ENCODE peak calls at places on chromosomes 7 and 10, in five cellular contexts. P, V, N, U and Z are unnamed samples.

GRCh38 chr7:77831481-77831880 is 32.9 kb downstream of the PHTF2 start:
- DNase-seq in P (no peak), V (peak), N (no peak), U (no peak), Z (no peak)

GRCh38 chr10:113970641-113971040 is 73.0 kb upstream of the ADRB1 start:
- DNase-seq in P (no peak), V (no peak), N (no peak), U (no peak), Z (no peak)

GRCh38 chr7:148964510-148965267 is 63.6 kb downstream of the PDIA4 start:
- DNase-seq in P (no peak), V (no peak), N (no peak), U (no peak), Z (no peak)

GRCh38 chr7:84532196-84532595 is 337.6 kb upstream of the SEMA3A start:
- DNase-seq in P (no peak), V (no peak), N (no peak), U (no peak), Z (no peak)

GRCh38 chr7:40983106-40983505 is 719.8 kb downstream of the INHBA start:
- DNase-seq in P (no peak), V (no peak), N (no peak), U (no peak), Z (no peak)

GRCh38 chr7:15085361-15085760 is 182.8 kb upstream of the DGKB start:
- DNase-seq in P (no peak), V (no peak), N (no peak), U (no peak), Z (no peak)

GRCh38 chr7:155338632-155339320 is 41.1 kb downstream of the INSIG1 start:
- DNase-seq in P (no peak), V (no peak), N (no peak), U (no peak), Z (no peak)

GRCh38 chr10:25175527-25176420 is 973 bp downstream of the GPR158 start:
- DNase-seq in P (peak), V (no peak), N (no peak), U (peak), Z (no peak)

GRCh38 chr7:25118048-25118753 is 6.9 kb downstream of the CYCS start:
- DNase-seq in P (no peak), V (no peak), N (no peak), U (no peak), Z (no peak)

GRCh38 chr7:95915731-95916130 is 143.4 kb downstream of the DYNC1I1 start:
- DNase-seq in P (no peak), V (no peak), N (no peak), U (no peak), Z (no peak)

DNA sequence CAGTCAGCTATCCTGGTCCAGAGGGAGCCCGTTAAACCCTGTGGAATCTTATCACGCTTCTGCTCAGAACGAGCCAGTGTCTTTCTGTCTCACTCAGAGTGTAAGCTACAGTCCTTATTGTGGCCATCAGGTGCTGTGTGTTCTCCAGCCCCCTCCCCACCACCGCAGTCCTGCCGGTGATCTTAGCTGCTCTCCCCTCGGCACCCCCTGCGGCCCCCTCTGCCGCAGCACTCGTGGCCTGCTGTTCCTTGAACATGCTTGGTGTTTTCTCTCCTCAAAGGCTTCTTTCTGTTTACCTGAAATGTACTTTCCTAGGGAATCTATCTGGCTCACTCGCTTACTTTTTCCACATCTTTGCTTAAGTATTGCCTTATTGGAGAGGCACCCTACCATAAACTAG is 38.2 kb upstream of the TMEM236 start:
- DNase-seq in P (no peak), V (no peak), N (no peak), U (no peak), Z (no peak)
- TF ChIP-seq CTCF in P (no peak), V (no peak), N (no peak), U (no peak), Z (no peak)

GRCh38 chr7:116863168-116863670 is 832 bp downstream of the CAPZA2 start:
- DNase-seq in P (no peak), V (no peak), N (peak), U (peak), Z (no peak)

GRCh38 chr7:116861717-116862116 is 670 bp upstream of the CAPZA2 start:
- DNase-seq in P (no peak), V (no peak), N (no peak), U (no peak), Z (no peak)

GRCh38 chr7:116859323-116859722 is 3.1 kb upstream of the CAPZA2 start:
- DNase-seq in P (no peak), V (peak), N (no peak), U (no peak), Z (no peak)

GRCh38 chr7:116864084-116864483 is 1.7 kb downstream of the CAPZA2 start:
- DNase-seq in P (peak), V (no peak), N (no peak), U (no peak), Z (no peak)

GRCh38 chr7:116862234-116863167 is at the start of gene CAPZA2:
- DNase-seq in P (peak), V (peak), N (peak), U (peak), Z (peak)
- TF ChIP-seq CTCF in P (peak), V (peak), N (peak), U (peak), Z (peak)

DNA sequence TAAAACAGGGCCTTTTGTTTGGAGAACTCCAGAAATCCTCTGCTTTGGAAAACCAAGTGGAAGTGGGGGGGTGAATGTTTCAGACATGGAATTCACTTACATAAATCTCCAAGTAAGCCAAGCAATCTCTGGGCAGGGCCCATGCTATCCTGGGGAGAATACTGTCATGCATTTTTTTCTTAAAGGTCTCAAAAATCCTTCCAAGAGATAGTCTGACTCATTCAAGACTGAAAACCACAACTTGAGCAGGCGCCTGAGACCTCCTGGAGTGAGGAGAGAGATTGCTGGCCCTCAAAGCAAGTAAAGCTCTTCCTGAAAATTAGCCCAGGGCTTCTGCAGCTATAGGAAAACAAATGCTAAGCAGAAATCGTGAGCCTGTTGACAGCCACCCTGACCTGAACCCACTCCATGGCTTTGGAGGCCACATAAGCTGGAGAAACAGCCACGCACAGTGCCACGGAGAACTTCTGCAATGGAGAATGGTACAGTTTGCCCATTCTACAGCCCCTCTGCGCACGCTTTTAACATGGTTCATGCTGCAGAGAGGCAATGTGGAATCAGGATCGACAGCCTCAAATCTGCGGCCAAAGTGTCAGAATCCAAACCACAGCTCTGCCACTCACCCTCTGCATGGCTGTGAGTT is 203.1 kb upstream of the AUTS2 start:
- DNase-seq in P (no peak), V (peak), N (no peak), U (no peak), Z (no peak)
- TF ChIP-seq CTCF in P (no peak), V (no peak), N (no peak), U (no peak), Z (no peak)

GRCh38 chr10:116251602-116252395 is 21.2 kb downstream of the GFRA1 start:
- DNase-seq in P (no peak), V (no peak), N (no peak), U (no peak), Z (no peak)
- TF ChIP-seq CTCF in P (no peak), V (no peak), N (no peak), U (no peak), Z (no peak)

GRCh38 chr7:114217026-114217425 is 197.6 kb upstream of the FOXP2 start:
- DNase-seq in P (no peak), V (no peak), N (no peak), U (no peak), Z (no peak)
- TF ChIP-seq CTCF in P (no peak), V (peak), N (no peak), U (no peak), Z (no peak)

GRCh38 chr7:71131753-71132520 is at the start of gene GALNT17:
- DNase-seq in P (peak), V (peak), N (peak), U (peak), Z (no peak)

GRCh38 chr7:71130280-71130679 is 1.7 kb upstream of the GALNT17 start:
- DNase-seq in P (peak), V (no peak), N (no peak), U (no peak), Z (no peak)

GRCh38 chr7:71132521-71133231 is 732 bp downstream of the GALNT17 start:
- DNase-seq in P (peak), V (peak), N (peak), U (peak), Z (no peak)

GRCh38 chr7:71133232-71133622 is 1.3 kb downstream of the GALNT17 start:
- DNase-seq in P (no peak), V (no peak), N (no peak), U (no peak), Z (no peak)

GRCh38 chr7:71131256-71131752 is 640 bp upstream of the GALNT17 start:
- DNase-seq in P (peak), V (peak), N (peak), U (peak), Z (no peak)
- TF ChIP-seq CTCF in P (no peak), V (no peak), N (peak), U (peak), Z (no peak)

DNA sequence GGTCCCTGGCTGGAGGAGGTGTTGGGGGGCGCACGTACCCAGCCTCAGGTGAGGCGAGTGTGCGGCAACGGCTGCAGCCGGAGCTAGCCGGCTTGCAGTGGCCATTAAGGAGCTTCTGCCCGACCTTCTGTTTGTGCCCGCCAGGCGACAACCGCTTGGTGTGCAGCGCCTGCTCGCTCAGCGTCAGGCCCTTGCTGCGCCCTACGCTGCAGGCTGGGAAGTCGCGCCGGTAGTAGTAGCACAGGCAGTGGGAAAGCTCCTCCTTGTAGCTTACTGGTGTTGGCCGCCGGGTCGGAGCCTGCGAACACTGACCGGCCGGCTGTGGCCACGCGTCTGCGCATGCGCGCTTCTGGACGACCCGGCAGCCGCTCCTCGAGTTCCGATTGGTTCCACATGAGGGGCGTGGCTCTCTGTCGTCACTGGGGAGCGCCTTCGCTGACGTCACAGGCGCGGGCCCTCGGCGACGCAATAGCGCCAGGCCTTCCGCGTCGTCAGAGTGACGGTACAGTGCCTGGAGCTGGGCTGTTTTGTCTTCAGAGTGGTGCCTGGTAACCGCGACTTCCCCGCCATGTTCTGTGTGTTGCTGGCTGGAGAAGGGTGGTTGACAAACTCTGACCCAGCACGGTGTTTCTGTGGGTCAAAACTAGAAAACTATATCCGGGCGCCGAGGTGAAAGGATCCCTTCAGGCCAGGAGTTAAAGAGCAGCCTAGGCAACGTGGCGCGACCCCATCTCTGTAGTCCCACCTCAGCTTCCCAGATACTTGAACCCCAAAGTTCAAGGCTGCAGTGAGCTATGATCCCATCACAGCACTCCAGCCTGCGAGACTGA is 76.3 kb upstream of the TMEM248 start:
- DNase-seq in P (peak), V (peak), N (peak), U (peak), Z (peak)
- TF ChIP-seq CTCF in P (peak), V (peak), N (peak), U (peak), Z (no peak)

DNA sequence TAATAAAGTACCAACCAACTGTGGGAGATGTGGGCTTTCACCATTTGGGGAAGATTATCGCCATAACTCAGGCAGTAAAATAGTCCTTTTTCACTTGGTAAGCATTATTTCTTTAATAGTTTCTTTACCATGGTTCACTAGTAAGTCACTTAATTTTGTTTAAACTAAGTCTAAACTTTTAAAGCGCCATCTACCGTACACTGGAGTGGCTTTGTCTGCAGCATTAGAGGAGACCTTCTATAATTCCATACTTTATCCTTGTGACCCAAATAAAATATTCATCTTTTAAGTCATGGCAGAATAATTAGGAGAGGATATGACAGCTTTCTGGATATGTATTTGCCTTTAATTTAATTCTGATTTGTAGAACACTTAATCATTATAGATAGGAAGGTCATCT is 468.0 kb downstream of the MAGI2 start:
- DNase-seq in P (no peak), V (no peak), N (no peak), U (no peak), Z (no peak)
- TF ChIP-seq CTCF in P (no peak), V (no peak), N (no peak), U (no peak), Z (no peak)

GRCh38 chr7:140870003-140870402 is 54.7 kb downstream of the BRAF start:
- DNase-seq in P (no peak), V (no peak), N (no peak), U (no peak), Z (no peak)
- TF ChIP-seq CTCF in P (no peak), V (no peak), N (no peak), U (no peak), Z (no peak)